ENCODE peak calls at places on chromosomes 6 and 20, in nine cellular contexts. T, C, P, F, N, U, I, J and B are unnamed samples.

GRCh38 chr6:122712093-122712863 is 67.2 kb upstream of the FABP7 start:
- DNase-seq in P (no peak), N (no peak), T (no peak), F (peak; percentile 13), C (peak; percentile 69), I (no peak), J (no peak), U (no peak), B (no peak)

GRCh38 chr6:163718537-163718936 is 304.0 kb downstream of the QKI start:
- DNase-seq in N (no peak), J (no peak), I (no peak), P (no peak), T (no peak), F (no peak), U (no peak), C (no peak), B (no peak)

GRCh38 chr6:25756382-25757354 is 2.1 kb downstream of the SLC17A4 start:
- DNase-seq in T (no peak), N (no peak), P (no peak), F (no peak), J (no peak), C (no peak), I (no peak), U (no peak), B (no peak)

GRCh38 chr6:5516036-5516435 is 254.7 kb downstream of the FARS2 start:
- DNase-seq in C (no peak), N (no peak), J (no peak), T (no peak), I (no peak), F (no peak), P (no peak), U (no peak), B (no peak)

GRCh38 chr20:22762576-22763256 is 178.3 kb upstream of the FOXA2 start:
- DNase-seq in J (no peak), N (no peak), T (no peak), P (no peak), U (no peak), F (no peak), I (no peak), C (no peak), B (no peak)

GRCh38 chr6:84733889-84734288 is 30.5 kb downstream of the TBX18 start:
- DNase-seq in T (no peak), I (no peak), C (no peak), U (no peak), J (no peak), N (no peak), F (no peak), P (no peak), B (no peak)

GRCh38 chr6:131038612-131039344 is 24.3 kb downstream of the EPB41L2 start:
- DNase-seq in I (no peak), J (no peak), C (no peak), N (no peak), F (peak; percentile 74), U (no peak), P (no peak), T (no peak), B (no peak)

GRCh38 chr6:87743454-87743853 is 41.4 kb upstream of the AKIRIN2 start:
- DNase-seq in U (no peak), C (no peak), J (no peak), T (no peak), I (no peak), P (no peak), N (no peak), F (no peak), B (no peak)

GRCh38 chr20:47334022-47334551 is 22.4 kb downstream of the ZMYND8 start:
- DNase-seq in C (peak; percentile 98), N (no peak), I (no peak), J (no peak), U (no peak), F (peak; percentile 92), T (no peak), P (no peak), B (peak; percentile 73)

GRCh38 chr6:90502866-90503407 is 83.9 kb downstream of the MAP3K7 start:
- DNase-seq in F (no peak), C (no peak), I (peak; percentile 4), U (no peak), T (peak; percentile 71), J (no peak), P (no peak), N (peak; percentile 77), B (peak; percentile 52)

GRCh38 chr6:45830441-45831139 is 185.1 kb downstream of the CLIC5 start:
- DNase-seq in N (no peak), U (peak; percentile 16), J (no peak), I (no peak), P (peak; percentile 48), F (no peak), T (no peak), C (no peak), B (no peak)

GRCh38 chr6:37632989-37633550 is 64.6 kb downstream of the MDGA1 start:
- DNase-seq in N (no peak), P (no peak), J (no peak), U (no peak), T (no peak), I (no peak), F (no peak), C (no peak), B (no peak)

GRCh38 chr6:14068133-14068532 is 49.4 kb upstream of the CD83 start:
- DNase-seq in I (no peak), C (peak; percentile 96), P (no peak), F (peak; percentile 86), U (no peak), T (no peak), N (no peak), J (no peak), B (no peak)

GRCh38 chr6:19834858-19835257 is 2.3 kb upstream of the ID4 start:
- DNase-seq in F (no peak), C (peak; percentile 39), U (no peak), N (no peak), J (no peak), T (no peak), I (no peak), P (no peak), B (no peak)

GRCh38 chr6:152206072-152206818 is 398.8 kb downstream of the ESR1 start:
- DNase-seq in T (peak; percentile 57), P (no peak), I (peak; percentile 13), J (no peak), N (peak; percentile 71), U (peak; percentile 32), C (peak; percentile 9), F (peak; percentile 48), B (peak; percentile 19)

GRCh38 chr20:37600486-37600885 is 72.8 kb upstream of the BLCAP start:
- DNase-seq in J (no peak), T (no peak), I (no peak), C (no peak), N (no peak), F (no peak), P (no peak), U (no peak), B (no peak)

GRCh38 chr6:151440930-151441329 is 11.0 kb downstream of the RMND1 start:
- DNase-seq in F (peak; percentile 63), U (peak; percentile 16), J (no peak), N (no peak), C (no peak), I (no peak), P (peak; percentile 38), T (no peak), B (no peak)

GRCh38 chr20:5353624-5354496 is 37.1 kb upstream of the PROKR2 start:
- DNase-seq in I (peak; percentile 40), N (no peak), P (no peak), F (peak; percentile 87), U (no peak), C (peak; percentile 69), T (no peak), J (no peak), B (peak; percentile 17)

GRCh38 chr6:137233561-137234504 is 14.6 kb upstream of the IFNGR1 start:
- DNase-seq in J (no peak), U (no peak), T (no peak), P (no peak), N (no peak), F (peak; percentile 91), I (no peak), C (peak; percentile 71), B (peak; percentile 63)

GRCh38 chr6:165049362-165049761 is 260.0 kb downstream of the C6orf118 start:
- DNase-seq in T (peak; percentile 78), C (peak; percentile 60), F (peak; percentile 70), U (peak; percentile 40), J (peak; percentile 37), I (peak; percentile 21), P (peak; percentile 56), N (peak; percentile 89), B (peak; percentile 48)

GRCh38 chr6:11613858-11614257 is 76.3 kb downstream of the TMEM170B start:
- DNase-seq in U (no peak), I (peak; percentile 8), J (no peak), F (peak; percentile 82), P (no peak), N (no peak), T (no peak), C (peak; percentile 94), B (no peak)

GRCh38 chr20:52127309-52127708 is 64.3 kb downstream of the ZFP64 start:
- DNase-seq in U (peak; percentile 3), T (no peak), F (no peak), I (no peak), C (no peak), N (no peak), J (no peak), P (no peak), B (no peak)

DNA sequence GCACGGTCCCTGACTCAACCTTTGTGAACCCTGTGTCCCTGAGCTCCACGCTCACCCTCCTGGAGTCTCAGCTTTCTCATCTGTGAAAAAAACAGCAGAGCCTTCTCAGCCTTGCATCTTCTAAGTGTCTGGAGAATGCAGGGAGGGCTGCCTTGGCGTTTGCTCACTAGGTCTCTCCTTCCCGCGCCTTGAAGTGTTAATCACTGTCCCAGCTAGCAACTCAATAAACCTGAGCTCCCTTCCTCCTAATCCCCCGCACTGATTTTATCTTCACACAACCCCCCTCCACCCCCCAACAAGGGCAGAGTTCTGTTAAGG is 34.9 kb upstream of the FOXC1 start:
- DNase-seq in U (no peak), T (no peak), C (no peak), N (peak; percentile 38), F (no peak), I (no peak), J (no peak), P (no peak), B (no peak)
- H3K4me3 ChIP-seq in U (no peak overlapping the region), T (no peak overlapping the region), C (no peak overlapping the region), N (no peak overlapping the region), F (no peak overlapping the region), I (no peak overlapping the region), J (no peak overlapping the region), P (no peak overlapping the region), B (no peak overlapping the region)

GRCh38 chr6:44524491-44525227 is 137.2 kb downstream of the CDC5L start:
- DNase-seq in C (no peak), N (no peak), J (no peak), F (no peak), T (no peak), I (no peak), P (peak; percentile 91), U (no peak), B (no peak)
- TF ChIP-seq EZH2phosphoT487 in C (no peak), N (no peak), J (no peak), F (no peak), T (no peak), I (no peak), P (no peak), U (no peak), B (no peak)

GRCh38 chr6:35443341-35444030 is 8.7 kb upstream of the FANCE start:
- DNase-seq in C (no peak), U (no peak), T (no peak), I (no peak), F (no peak), N (no peak), J (no peak), P (no peak), B (no peak)
- H3K27ac ChIP-seq in C (no peak overlapping the region), U (no peak overlapping the region), T (no peak overlapping the region), I (no peak overlapping the region), F (no peak overlapping the region), N (no peak overlapping the region), J (no peak overlapping the region), P (no peak overlapping the region), B (no peak overlapping the region)

GRCh38 chr6:158332237-158332636 is 20.0 kb downstream of the TULP4 start:
- DNase-seq in C (no peak), F (no peak), T (no peak), J (no peak), N (no peak), P (no peak), U (no peak), I (no peak), B (no peak)
- H3K4me3 ChIP-seq in C (no peak overlapping the region), F (no peak overlapping the region), T (no peak overlapping the region), J (no peak overlapping the region), N (no peak overlapping the region), P (no peak overlapping the region), U (no peak overlapping the region), I (no peak overlapping the region), B (no peak overlapping the region)